ENCODE peak calls at places on chromosomes 12 and 14, in ten cellular contexts. S is NCI-H446 treated with DMSO at 0.1 percent for 48 hours, C is upper lobe of right lung, F is choroid plexus epithelial cell, U is MCF 10A, J is islet precursor cell, X is M059J, A is Ammon's horn, Q is uterus, Z is GM06990. Y is an unnamed sample.

GRCh38 chr14:102008891-102009290 is 44.5 kb downstream of the DYNC1H1 start:
- DNase-seq in Q (no peak), U (no peak), F (no peak), X (no peak), S (no peak), J (no peak), A (no peak), Z (no peak), C (no peak), Y (no peak)

GRCh38 chr12:45008211-45008610 is 42.7 kb downstream of the DBX2 start:
- DNase-seq in Q (no peak), Z (no peak), C (no peak), S (no peak), J (no peak), U (no peak), F (no peak), X (no peak), A (no peak), Y (no peak)

GRCh38 chr12:92861381-92861780 is 67.7 kb downstream of the EEA1 start:
- DNase-seq in Z (no peak), A (no peak), U (no peak), J (no peak), Q (no peak), F (no peak), S (no peak), X (no peak), C (no peak), Y (no peak)

GRCh38 chr12:12717586-12718381 is 616 bp downstream of the CDKN1B start:
- DNase-seq in X (peak), C (peak), S (no peak), J (peak), U (peak), F (peak), Z (peak), Q (no peak), A (peak), Y (peak)

GRCh38 chr14:50260072-50260471 is 28.7 kb upstream of the SOS2 start:
- DNase-seq in S (no peak), C (no peak), Q (no peak), J (no peak), A (no peak), U (no peak), Z (no peak), F (no peak), X (no peak), Y (no peak)

GRCh38 chr12:288687-289086 is 26.1 kb upstream of the SLC6A13 start:
- DNase-seq in S (peak), A (peak), J (no peak), Z (no peak), C (no peak), Q (no peak), U (peak), X (peak), F (peak), Y (peak)

GRCh38 chr12:24902521-24903304 is 46.2 kb downstream of the BCAT1 start:
- DNase-seq in C (peak), Q (no peak), U (no peak), Z (peak), A (peak), J (peak), S (no peak), X (peak), F (peak), Y (peak)

GRCh38 chr12:92468358-92469020 is 234.3 kb upstream of the PLEKHG7 start:
- DNase-seq in F (peak), Q (no peak), U (no peak), S (no peak), J (no peak), A (no peak), Z (no peak), C (no peak), X (no peak), Y (no peak)

GRCh38 chr12:3342051-3342450 is 149.0 kb upstream of the PRMT8 start:
- DNase-seq in Q (no peak), Z (no peak), U (peak), J (peak), X (peak), C (no peak), S (no peak), F (peak), A (peak), Y (peak)

GRCh38 chr14:49931523-49931922 is 38.6 kb downstream of the ARF6 start:
- DNase-seq in C (no peak), F (no peak), X (no peak), J (no peak), U (no peak), S (no peak), Z (no peak), Q (no peak), A (no peak), Y (no peak)

GRCh38 chr12:122738561-122738960 is 7.9 kb upstream of the HCAR1 start:
- DNase-seq in A (no peak), U (no peak), C (no peak), J (no peak), X (peak), F (no peak), Z (no peak), Q (no peak), S (no peak), Y (no peak)

GRCh38 chr12:48542300-48542928 is 17.0 kb downstream of the OR8S1 start:
- DNase-seq in S (peak), A (peak), Z (no peak), X (peak), J (peak), U (peak), F (peak), C (peak), Q (no peak), Y (peak)

GRCh38 chr12:34604631-34605509 is 582.6 kb downstream of the ALG10 start:
- DNase-seq in F (no peak), U (no peak), C (peak), S (no peak), Z (no peak), A (no peak), J (no peak), X (no peak), Q (no peak), Y (no peak)

GRCh38 chr14:51711505-51711904 is 59.8 kb downstream of the FRMD6 start:
- DNase-seq in Q (no peak), S (no peak), U (no peak), Z (no peak), C (no peak), F (no peak), J (no peak), A (no peak), X (no peak), Y (peak)

GRCh38 chr12:104695453-104696148 is 238.9 kb downstream of the CHST11 start:
- DNase-seq in A (no peak), U (no peak), F (peak), Q (no peak), J (no peak), X (peak), Z (peak), S (peak), C (no peak), Y (peak)

GRCh38 chr12:61538951-61539350 is 721.3 kb upstream of the USP15 start:
- DNase-seq in Q (no peak), J (no peak), Z (no peak), C (no peak), S (no peak), U (peak), X (no peak), A (no peak), F (peak), Y (no peak)

GRCh38 chr14:100677925-100678765 is 48.5 kb upstream of the DLK1 start:
- DNase-seq in S (no peak), C (no peak), Q (peak), X (peak), J (peak), U (no peak), F (peak), Z (no peak), A (peak), Y (no peak)

GRCh38 chr14:90522585-90523191 is 125.9 kb downstream of the CALM1 start:
- DNase-seq in J (no peak), C (no peak), Z (no peak), Q (peak), A (peak), S (peak), F (peak), X (peak), U (peak), Y (no peak)

GRCh38 chr12:33634544-33634943 is 194.9 kb upstream of the SYT10 start:
- DNase-seq in J (no peak), C (no peak), Z (no peak), X (no peak), F (no peak), S (no peak), A (no peak), U (no peak), Q (no peak), Y (no peak)

GRCh38 chr14:36880276-36880675 is 218.6 kb downstream of the PAX9 start:
- DNase-seq in U (no peak), C (no peak), S (no peak), A (no peak), Q (no peak), J (no peak), F (no peak), X (no peak), Z (no peak), Y (no peak)

GRCh38 chr14:93086441-93087055 is 29.2 kb downstream of the ITPK1 start:
- DNase-seq in F (no peak), X (peak), S (no peak), U (no peak), J (no peak), A (no peak), Q (no peak), C (no peak), Z (peak), Y (no peak)

GRCh38 chr14:37124617-37125016 is 47.8 kb downstream of the SLC25A21 start:
- DNase-seq in Q (no peak), Z (no peak), C (no peak), J (peak), S (no peak), F (peak), X (peak), A (no peak), U (peak), Y (no peak)

GRCh38 chr14:30849354-30849753 is 25.0 kb upstream of the COCH start:
- DNase-seq in Q (no peak), Z (peak), C (no peak), A (no peak), J (no peak), S (no peak), U (no peak), X (no peak), F (no peak), Y (no peak)

GRCh38 chr12:27142102-27142721 is 59.8 kb upstream of the C12orf71 start:
- DNase-seq in C (no peak), X (peak), A (peak), J (peak), Z (no peak), U (peak), Q (peak), S (peak), F (peak), Y (peak)

GRCh38 chr12:58509116-58509885 is 411.0 kb downstream of the LRIG3 start:
- DNase-seq in S (no peak), J (no peak), F (peak), U (peak), A (no peak), X (peak), Q (no peak), Z (no peak), C (no peak), Y (peak)

GRCh38 chr12:1528791-1529190 is 65.6 kb downstream of the FBXL14 start:
- DNase-seq in J (peak), C (peak), Z (no peak), X (no peak), F (no peak), Q (no peak), A (no peak), U (no peak), S (no peak), Y (no peak)

GRCh38 chr14:83172363-83172762 is 1638.7 kb upstream of the SEL1L start:
- DNase-seq in C (no peak), F (peak), J (no peak), S (no peak), Z (no peak), A (no peak), Q (no peak), X (peak), U (peak), Y (no peak)

GRCh38 chr12:130439250-130439649 is 101.6 kb downstream of the PIWIL1 start:
- DNase-seq in Q (no peak), A (no peak), X (no peak), S (no peak), Z (no peak), F (no peak), C (peak), J (no peak), U (no peak), Y (no peak)

GRCh38 chr14:61476737-61477410 is 155.5 kb downstream of the PRKCH start:
- DNase-seq in A (peak), Z (peak), J (no peak), S (no peak), C (no peak), U (peak), X (peak), Q (peak), F (peak), Y (peak)

GRCh38 chr12:131084341-131085011 is 130.8 kb downstream of the ADGRD1 start:
- DNase-seq in X (no peak), Z (no peak), J (peak), Q (peak), S (no peak), U (no peak), C (peak), F (no peak), A (no peak), Y (no peak)

GRCh38 chr12:28569698-28570411 is 379.6 kb downstream of the CCDC91 start:
- DNase-seq in F (peak), X (peak), S (no peak), Q (no peak), Z (no peak), A (no peak), J (no peak), U (peak), C (no peak), Y (peak)

GRCh38 chr14:99730876-99731351 is 46.8 kb downstream of the CYP46A1 start:
- DNase-seq in Q (peak), S (no peak), A (no peak), Z (no peak), X (no peak), F (no peak), U (no peak), J (no peak), C (peak), Y (no peak)

GRCh38 chr14:51367600-51367931 is 127.5 kb downstream of the TMX1 start:
- DNase-seq in F (peak), U (peak), Z (no peak), C (no peak), A (no peak), S (no peak), J (no peak), X (peak), Q (no peak), Y (peak)

GRCh38 chr12:106040521-106040920 is 98.2 kb downstream of the NUAK1 start:
- DNase-seq in Q (no peak), Z (no peak), F (no peak), A (no peak), S (no peak), U (no peak), J (peak), C (no peak), X (no peak), Y (no peak)

GRCh38 chr14:22190411-22191191 is 398.4 kb downstream of the DAD1 start:
- DNase-seq in J (no peak), Q (no peak), F (peak), S (no peak), X (peak), C (no peak), U (no peak), Z (no peak), A (no peak), Y (peak)

GRCh38 chr14:63435838-63436237 is 107.3 kb downstream of the PPP2R5E start:
- DNase-seq in Z (no peak), F (peak), J (no peak), Q (peak), U (peak), A (peak), X (peak), S (no peak), C (peak), Y (peak)

GRCh38 chr14:76917759-76918175 is 91.6 kb downstream of the LRRC74A start:
- DNase-seq in F (no peak), U (peak), Q (peak), Z (no peak), A (peak), J (no peak), X (peak), S (peak), C (peak), Y (peak)